ENCODE peak calls at places on chromosomes 5 and 9, in seven cellular contexts. Z, H, E, N, D, V and S are unnamed samples.

GRCh38 chr9:97501972-97502221 is 431 bp downstream of the TMOD1 start:
- DNase-seq in Z (no peak), H (no peak), E (no peak), N (no peak), D (no peak), V (no peak), S (no peak)

GRCh38 chr9:4306066-4306787 is 6.4 kb upstream of the GLIS3 start:
- DNase-seq in Z (no peak), H (no peak), E (no peak), N (no peak), D (no peak), V (no peak), S (no peak)

GRCh38 chr5:35830587-35830986 is 26.1 kb upstream of the IL7R start:
- DNase-seq in Z (no peak), H (no peak), E (no peak), N (no peak), D (no peak), V (no peak), S (no peak)

GRCh38 chr9:116733010-116733641 is 46.0 kb downstream of the TRIM32 start:
- DNase-seq in Z (no peak), H (no peak), E (no peak), N (no peak), D (no peak), V (no peak), S (no peak)

GRCh38 chr5:133977858-133978257 is 9.4 kb upstream of the C5orf15 start:
- DNase-seq in Z (no peak), H (no peak), E (no peak), N (no peak), D (no peak), V (no peak), S (no peak)

GRCh38 chr5:74386571-74387334 is 253.8 kb downstream of the ENC1 start:
- DNase-seq in Z (no peak), H (no peak), E (no peak), N (no peak), D (no peak), V (no peak), S (no peak)

GRCh38 chr5:127930311-127930710 is 153.3 kb upstream of the SLC12A2 start:
- DNase-seq in Z (no peak), H (no peak), E (no peak), N (no peak), D (no peak), V (no peak), S (no peak)

GRCh38 chr5:113043491-113043931 is 66.9 kb downstream of the DCP2 start:
- DNase-seq in Z (no peak), H (peak), E (no peak), N (peak), D (no peak), V (no peak), S (peak)

GRCh38 chr5:139982157-139982974 is 60.7 kb downstream of the NRG2 start:
- DNase-seq in Z (no peak), H (no peak), E (peak), N (no peak), D (peak), V (no peak), S (peak)

GRCh38 chr5:94692610-94693009 is 74.1 kb downstream of the SLF1 start:
- DNase-seq in Z (no peak), H (no peak), E (no peak), N (no peak), D (no peak), V (no peak), S (no peak)

GRCh38 chr5:114305402-114306207 is 56.3 kb upstream of the KCNN2 start:
- DNase-seq in Z (no peak), H (no peak), E (no peak), N (no peak), D (peak), V (no peak), S (no peak)

GRCh38 chr5:95733100-95733499 is 2.0 kb downstream of the RHOBTB3 start:
- DNase-seq in Z (no peak), H (no peak), E (no peak), N (no peak), D (no peak), V (no peak), S (no peak)

GRCh38 chr9:22157831-22158230 is 148.7 kb upstream of the CDKN2B start:
- DNase-seq in Z (no peak), H (no peak), E (no peak), N (no peak), D (no peak), V (no peak), S (no peak)

GRCh38 chr9:112884721-112885120 is 6.0 kb downstream of the SLC46A2 start:
- DNase-seq in Z (no peak), H (no peak), E (no peak), N (no peak), D (no peak), V (no peak), S (peak)

GRCh38 chr5:110510146-110510545 is 216.3 kb downstream of the TMEM232 start:
- DNase-seq in Z (no peak), H (no peak), E (no peak), N (no peak), D (no peak), V (no peak), S (no peak)

GRCh38 chr5:109327572-109327971 is 82.2 kb downstream of the PJA2 start:
- DNase-seq in Z (no peak), H (no peak), E (no peak), N (no peak), D (no peak), V (no peak), S (no peak)

GRCh38 chr5:144972317-144972716 is 801.6 kb downstream of the KCTD16 start:
- DNase-seq in Z (no peak), H (no peak), E (no peak), N (no peak), D (no peak), V (no peak), S (no peak)

GRCh38 chr5:93649234-93649900 is 66.3 kb downstream of the NR2F1 start:
- DNase-seq in Z (no peak), H (no peak), E (no peak), N (no peak), D (no peak), V (no peak), S (no peak)

GRCh38 chr9:31590091-31590490 is 794.4 kb upstream of the ACO1 start:
- DNase-seq in Z (no peak), H (no peak), E (no peak), N (no peak), D (no peak), V (no peak), S (no peak)

GRCh38 chr5:77080905-77081304 is 6.2 kb downstream of the ZBED3 start:
- DNase-seq in Z (no peak), H (no peak), E (no peak), N (no peak), D (no peak), V (no peak), S (no peak)

GRCh38 chr9:129894106-129894823 is 59.0 kb downstream of the USP20 start:
- DNase-seq in Z (peak), H (no peak), E (no peak), N (no peak), D (no peak), V (no peak), S (no peak)

GRCh38 chr9:116471093-116471906 is 215.8 kb upstream of the TRIM32 start:
- DNase-seq in Z (no peak), H (no peak), E (no peak), N (no peak), D (peak), V (no peak), S (no peak)

GRCh38 chr5:14178671-14179211 is 35.6 kb downstream of the TRIO start:
- DNase-seq in Z (no peak), H (no peak), E (no peak), N (no peak), D (peak), V (no peak), S (no peak)

GRCh38 chr5:81297531-81297930 is 3.9 kb upstream of the ZCCHC9 start:
- DNase-seq in Z (no peak), H (no peak), E (no peak), N (no peak), D (no peak), V (no peak), S (no peak)

GRCh38 chr5:14174235-14174636 is 31.1 kb downstream of the TRIO start:
- DNase-seq in Z (no peak), H (no peak), E (no peak), N (no peak), D (peak), V (no peak), S (no peak)

DNA sequence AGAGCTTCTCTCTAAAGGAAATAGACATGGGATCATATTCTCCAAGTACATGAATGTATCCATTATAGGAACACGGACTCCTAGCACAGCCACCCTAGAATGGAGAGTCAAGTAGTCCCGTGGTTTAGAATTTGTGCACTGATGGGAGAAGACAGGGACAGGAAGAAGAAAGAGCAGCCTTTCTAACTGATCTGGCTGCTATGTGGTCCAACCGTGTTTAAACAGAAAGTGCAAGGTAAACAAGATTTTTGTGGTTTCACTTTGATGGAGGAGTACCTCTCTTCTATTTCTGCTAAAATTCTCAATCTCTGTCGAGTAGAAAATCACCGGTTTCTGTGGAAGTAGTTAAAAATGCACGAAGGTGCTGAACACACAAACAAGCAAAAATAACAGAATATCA is 171.3 kb downstream of the ST8SIA4 start:
- DNase-seq in Z (no peak), H (no peak), E (no peak), N (no peak), D (no peak), V (no peak), S (no peak)
- H3K4me3 ChIP-seq in Z (no peak), H (no peak), E (no peak), N (no peak), D (no peak), V (peak), S (peak)

GRCh38 chr9:16501726-16502125 is 368.7 kb downstream of the BNC2 start:
- DNase-seq in Z (no peak), H (no peak), E (no peak), N (no peak), D (no peak), V (no peak), S (no peak)

GRCh38 chr9:16499866-16500265 is 370.6 kb downstream of the BNC2 start:
- DNase-seq in Z (no peak), H (no peak), E (no peak), N (no peak), D (no peak), V (no peak), S (no peak)

GRCh38 chr9:16501098-16501663 is 369.3 kb downstream of the BNC2 start:
- DNase-seq in Z (no peak), H (no peak), E (no peak), N (no peak), D (no peak), V (no peak), S (no peak)

GRCh38 chr9:16509946-16510504 is 360.4 kb downstream of the BNC2 start:
- DNase-seq in Z (no peak), H (no peak), E (no peak), N (no peak), D (no peak), V (no peak), S (no peak)

GRCh38 chr9:16505159-16505558 is 365.3 kb downstream of the BNC2 start:
- DNase-seq in Z (no peak), H (no peak), E (no peak), N (no peak), D (peak), V (no peak), S (no peak)
- H3K27ac ChIP-seq in Z (peak), H (peak), E (no peak), N (no peak), D (no peak), V (no peak), S (no peak)

GRCh38 chr5:170634236-170634990 is 130.6 kb downstream of the KCNIP1 start:
- DNase-seq in Z (peak), H (no peak), E (no peak), N (no peak), D (peak), V (no peak), S (peak)
- H3K4me3 ChIP-seq in Z (no peak), H (no peak), E (no peak), N (no peak), D (no peak), V (no peak), S (peak)

GRCh38 chr5:150619359-150620230 is 20.9 kb upstream of the SYNPO start:
- DNase-seq in Z (peak), H (no peak), E (peak), N (peak), D (no peak), V (no peak), S (peak)

GRCh38 chr5:150616506-150616905 is 24.0 kb upstream of the SYNPO start:
- DNase-seq in Z (no peak), H (no peak), E (no peak), N (no peak), D (no peak), V (no peak), S (no peak)

GRCh38 chr5:150616024-150616470 is 24.4 kb upstream of the SYNPO start:
- DNase-seq in Z (no peak), H (no peak), E (no peak), N (peak), D (no peak), V (peak), S (no peak)

GRCh38 chr5:150618588-150619281 is 21.7 kb upstream of the SYNPO start:
- DNase-seq in Z (no peak), H (no peak), E (no peak), N (no peak), D (no peak), V (no peak), S (peak)

DNA sequence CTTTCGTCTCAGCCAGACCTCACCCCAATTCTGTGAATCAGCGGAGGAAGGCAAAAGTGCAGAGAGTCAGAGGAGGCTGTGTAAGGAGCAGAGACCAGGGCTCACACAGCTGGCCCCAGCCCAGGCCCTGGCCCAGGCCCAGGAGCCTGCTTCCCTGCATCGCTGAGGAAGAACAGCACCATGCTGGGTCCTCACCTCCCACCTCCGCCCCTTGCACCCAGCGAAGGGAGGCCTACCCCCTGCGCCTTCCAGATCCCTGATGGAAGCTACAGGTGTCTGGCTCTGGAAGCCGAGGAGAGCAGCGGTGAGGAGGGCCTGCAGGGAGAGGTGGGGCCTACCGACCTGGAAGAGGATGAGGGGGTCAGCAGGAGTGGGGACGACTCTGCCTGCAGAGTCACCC is 22.3 kb upstream of the SYNPO start:
- DNase-seq in Z (no peak), H (no peak), E (no peak), N (no peak), D (no peak), V (no peak), S (no peak)
- H3K27ac ChIP-seq in Z (peak), H (peak), E (peak), N (peak), D (no peak), V (peak), S (peak)

GRCh38 chr5:131774652-131775367 is 22.0 kb downstream of the FNIP1 start:
- DNase-seq in Z (no peak), H (no peak), E (no peak), N (no peak), D (no peak), V (no peak), S (no peak)

GRCh38 chr5:131773805-131774204 is 23.0 kb downstream of the FNIP1 start:
- DNase-seq in Z (no peak), H (no peak), E (peak), N (no peak), D (no peak), V (no peak), S (no peak)

GRCh38 chr5:131771692-131772091 is 25.1 kb downstream of the FNIP1 start:
- DNase-seq in Z (no peak), H (no peak), E (no peak), N (no peak), D (no peak), V (no peak), S (no peak)

DNA sequence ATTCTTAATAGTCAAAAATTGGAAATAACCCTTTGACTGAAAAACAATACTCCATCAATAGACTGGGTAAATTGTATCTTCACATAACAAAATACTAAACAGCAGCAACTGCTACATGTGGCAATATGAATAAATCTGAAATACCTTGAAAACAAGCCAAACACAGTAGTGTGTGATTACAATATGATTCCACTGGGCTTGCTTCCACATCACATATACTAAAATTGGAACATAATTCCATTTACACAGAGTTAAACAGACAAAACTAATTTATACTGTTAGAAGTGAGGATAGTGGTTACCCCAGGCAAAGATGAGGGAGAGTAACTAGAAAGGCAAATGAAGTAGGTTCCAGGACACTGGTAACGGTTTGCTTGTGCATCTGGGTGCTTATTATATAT is 20.4 kb downstream of the FNIP1 start:
- DNase-seq in Z (no peak), H (no peak), E (no peak), N (no peak), D (no peak), V (no peak), S (no peak)
- H3K4me3 ChIP-seq in Z (no peak), H (no peak), E (no peak), N (no peak), D (no peak), V (no peak), S (no peak)

DNA sequence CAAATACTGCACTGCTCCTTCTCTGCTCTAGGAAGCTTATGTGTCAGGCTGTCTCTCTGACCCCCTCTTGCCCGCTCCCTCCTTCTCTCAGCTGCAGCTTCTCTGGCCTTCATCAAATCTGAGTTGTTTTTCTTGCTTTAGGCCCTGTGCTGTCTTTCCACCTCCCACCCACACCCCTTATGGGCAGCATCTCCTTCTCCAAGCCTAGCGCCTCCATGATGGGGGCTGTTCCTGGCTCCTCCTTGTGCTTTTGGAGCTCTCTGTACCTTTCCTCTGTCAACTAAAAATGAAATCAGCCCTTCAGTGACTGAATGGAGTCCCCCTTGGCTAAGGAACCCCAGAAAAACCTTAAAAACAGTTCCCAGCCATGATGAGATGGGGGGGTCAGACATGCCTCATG is 6.6 kb upstream of the CFAP157 start:
- DNase-seq in Z (no peak), H (no peak), E (peak), N (no peak), D (no peak), V (no peak), S (no peak)
- H3K27ac ChIP-seq in Z (no peak), H (peak), E (peak), N (peak), D (no peak), V (peak), S (no peak)

DNA sequence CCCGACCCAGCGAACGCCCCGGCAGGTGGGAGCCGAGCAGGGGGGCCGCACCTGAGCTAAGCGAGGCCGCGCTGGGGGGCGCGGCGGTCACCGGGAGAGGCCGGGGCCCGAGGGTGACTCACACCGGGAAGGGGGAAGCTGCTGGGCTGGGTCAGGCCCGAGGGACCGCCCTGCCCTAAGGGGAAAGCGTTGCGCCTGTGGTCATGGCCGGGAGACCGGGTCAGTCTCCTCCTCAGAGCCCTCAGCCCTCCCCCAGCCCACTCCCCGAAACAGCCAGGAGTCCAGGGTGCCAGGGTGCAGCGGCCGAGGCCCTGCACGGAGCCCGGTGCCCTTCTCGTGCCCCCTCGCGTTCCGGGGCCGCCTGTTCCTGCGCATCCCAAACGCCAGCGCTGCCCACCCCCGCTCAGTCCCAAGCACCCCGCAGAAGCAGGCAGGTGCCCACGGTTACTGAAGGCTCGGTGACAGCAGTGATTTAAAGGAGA is 658 bp downstream of the NOXA1 start:
- DNase-seq in Z (peak), H (no peak), E (no peak), N (peak), D (no peak), V (peak), S (no peak)
- H3K4me3 ChIP-seq in Z (peak), H (peak), E (peak), N (peak), D (no peak), V (peak), S (peak)

DNA sequence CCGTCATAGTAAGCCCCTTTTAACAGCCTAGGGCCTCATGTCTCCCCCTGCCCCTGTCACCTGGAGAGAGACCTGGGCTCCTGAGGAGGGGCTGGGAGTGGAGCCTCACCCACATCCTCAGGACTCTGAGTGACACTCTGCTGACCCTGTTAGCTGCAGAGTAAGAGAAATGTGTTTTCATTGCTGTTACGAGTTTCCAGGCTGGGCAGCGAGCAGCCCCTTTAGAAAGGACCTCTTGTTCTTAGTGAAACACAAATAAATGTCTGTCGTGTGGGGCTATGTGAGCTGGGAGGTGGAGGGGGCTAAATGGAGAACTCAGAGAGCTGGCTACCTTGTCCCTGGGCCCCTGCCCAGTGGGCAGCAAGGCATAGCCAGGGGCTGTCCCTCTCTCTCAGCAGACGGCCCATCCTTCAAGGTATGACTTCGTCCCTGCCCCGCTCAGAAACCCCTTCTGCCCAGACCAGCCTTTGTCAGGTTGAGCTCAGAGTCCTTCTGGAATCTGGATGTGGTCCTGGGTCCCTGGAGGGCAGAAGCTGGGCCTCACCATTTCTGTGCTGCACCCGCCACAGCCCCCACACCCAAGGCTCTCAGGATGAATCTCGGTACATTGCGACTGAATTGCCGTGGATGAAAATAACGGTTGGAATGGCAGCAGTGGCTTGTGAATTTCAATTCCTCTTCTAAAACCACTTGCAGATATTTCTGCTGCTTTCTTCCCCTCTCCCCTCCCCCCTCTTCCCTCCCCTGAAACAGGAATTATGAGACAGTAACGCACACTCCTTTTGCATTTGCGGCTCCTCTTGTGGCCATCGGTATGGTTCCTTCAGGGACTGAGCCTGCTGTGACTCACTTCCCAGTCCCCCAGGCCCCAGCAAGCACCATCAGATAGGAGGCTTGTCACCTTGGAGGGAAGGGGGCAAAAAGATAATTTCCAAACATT is 10.0 kb downstream of the DCANP1 start:
- DNase-seq in Z (peak), H (no peak), E (no peak), N (no peak), D (no peak), V (no peak), S (no peak)
- H3K27ac ChIP-seq in Z (no peak), H (peak), E (no peak), N (peak), D (no peak), V (peak), S (no peak)